ENCODE peak calls at places on chromosomes 7 and 10, in nine cellular contexts. Y is CD8-positive, alpha-beta memory T cell; B is lung; T is upper lobe of right lung; G is transverse colon; A is colonic mucosa; W is cardiac muscle cell; Z is Caco-2; X is heart right ventricle. U is an unnamed sample.

GRCh38 chr7:134448359-134449229 is 10.3 kb downstream of the AKR1B1 start:
- DNase-seq in Z (no peak), G (no peak), Y (no peak), W (peak; percentile 86), A (no peak), X (no peak), T (no peak), B (no peak), U (no peak)

GRCh38 chr7:71733108-71733870 is 601.3 kb downstream of the GALNT17 start:
- DNase-seq in A (peak; percentile 77), B (peak; percentile 79), Z (peak; percentile 71), G (peak; percentile 73), X (peak; percentile 82), T (peak; percentile 91), Y (peak; percentile 17), W (peak; percentile 73), U (no peak)

GRCh38 chr7:128057909-128058308 is 26.7 kb upstream of the LRRC4 start:
- DNase-seq in B (no peak), T (no peak), Z (no peak), A (no peak), Y (no peak), X (no peak), W (no peak), G (no peak), U (no peak)

GRCh38 chr7:34070486-34071323 is 165.4 kb downstream of the BMPER start:
- DNase-seq in X (no peak), A (no peak), Y (no peak), W (peak; percentile 51), B (no peak), T (no peak), Z (no peak), G (no peak), U (no peak)

GRCh38 chr7:1940402-1940786 is 270.3 kb downstream of the ELFN1 start:
- DNase-seq in T (peak; percentile 92), A (peak; percentile 62), G (peak; percentile 79), W (peak; percentile 71), B (peak; percentile 67), X (peak; percentile 74), Y (peak; percentile 98), Z (no peak), U (peak; percentile 33)

GRCh38 chr7:112665709-112666108 is 124.5 kb downstream of the TMEM168 start:
- DNase-seq in B (no peak), G (peak; percentile 59), A (peak; percentile 38), Y (no peak), T (no peak), X (no peak), W (peak; percentile 7), Z (peak; percentile 46), U (no peak)

GRCh38 chr7:117873056-117873932 is at the start of gene CTTNBP2:
- DNase-seq in T (peak; percentile 76), G (peak; percentile 47), W (peak; percentile 55), A (peak; percentile 49), Y (no peak), Z (peak; percentile 43), X (peak; percentile 57), B (peak; percentile 31), U (no peak)

GRCh38 chr7:131293018-131293417 is 34.7 kb upstream of the MKLN1 start:
- DNase-seq in T (no peak), A (no peak), B (no peak), G (no peak), W (peak; percentile 28), X (peak; percentile 33), Z (no peak), Y (no peak), U (no peak)

GRCh38 chr7:115844857-115845256 is 185.7 kb downstream of the TFEC start:
- DNase-seq in A (no peak), Z (no peak), B (no peak), W (peak; percentile 4), G (no peak), T (no peak), Y (no peak), X (no peak), U (no peak)

GRCh38 chr7:29636009-29636351 is 72.3 kb downstream of the PRR15 start:
- DNase-seq in W (no peak), G (no peak), B (no peak), T (no peak), X (no peak), Z (no peak), Y (no peak), A (no peak), U (no peak)

GRCh38 chr10:84683980-84684740 is 355.8 kb downstream of the CCSER2 start:
- DNase-seq in A (no peak), G (no peak), W (no peak), B (no peak), T (no peak), X (no peak), Y (no peak), Z (no peak), U (no peak)

GRCh38 chr10:62046522-62047239 is 145.2 kb downstream of the ARID5B start:
- DNase-seq in A (no peak), Z (peak; percentile 67), T (no peak), B (no peak), X (no peak), Y (no peak), G (no peak), W (peak; percentile 95), U (no peak)

GRCh38 chr10:62047240-62047897 is 145.9 kb downstream of the ARID5B start:
- DNase-seq in X (no peak), B (no peak), G (no peak), T (no peak), Z (no peak), Y (no peak), W (no peak), A (no peak), U (no peak)

GRCh38 chr10:62047960-62048383 is 146.5 kb downstream of the ARID5B start:
- DNase-seq in B (no peak), W (peak; percentile 68), G (peak; percentile 44), X (no peak), Z (no peak), A (peak; percentile 50), T (no peak), Y (no peak), U (no peak)

GRCh38 chr10:62044569-62044968 is 143.1 kb downstream of the ARID5B start:
- DNase-seq in Z (no peak), T (no peak), X (no peak), A (no peak), B (no peak), Y (no peak), G (no peak), W (no peak), U (no peak)

DNA sequence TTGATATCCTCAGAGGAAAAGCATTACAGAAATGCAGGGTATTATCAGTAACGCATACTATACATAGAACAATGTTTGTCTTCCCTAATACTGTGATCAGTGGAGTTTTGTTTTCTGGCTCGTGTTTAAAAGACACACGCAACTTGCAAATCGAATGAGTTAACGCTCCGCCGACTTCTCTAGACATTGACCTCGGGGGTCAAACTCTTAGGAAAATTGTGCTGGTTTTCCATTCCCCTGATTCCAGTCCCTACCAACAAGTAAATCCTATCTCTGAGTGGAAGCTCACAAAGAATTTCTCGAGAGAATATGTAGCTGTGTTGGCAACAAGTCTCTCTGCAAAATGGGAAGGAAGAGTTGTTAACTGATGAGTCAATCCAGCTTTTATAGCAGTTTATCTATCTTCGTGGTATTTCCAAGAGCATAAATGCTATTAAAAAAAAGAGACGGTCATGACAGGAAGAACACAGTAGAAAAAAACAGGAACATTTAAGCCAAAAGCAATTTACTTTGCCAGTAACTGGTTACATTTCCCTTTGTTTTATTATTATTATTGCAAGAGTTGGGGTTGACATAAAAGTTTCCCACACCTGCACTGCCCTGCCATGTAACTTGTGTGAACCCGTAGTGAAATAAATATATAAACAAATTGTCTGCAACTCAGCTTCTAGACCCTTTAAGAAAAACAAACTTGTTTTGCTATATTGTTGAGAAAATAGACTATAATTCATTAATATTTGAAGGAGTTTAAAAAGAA is 144.4 kb downstream of the ARID5B start:
- DNase-seq in X (no peak), Y (no peak), W (peak; percentile 93), B (no peak), G (no peak), T (no peak), A (no peak), Z (peak; percentile 72), U (no peak)
- H3K4me3 ChIP-seq in X (no peak overlapping the region), Y (no peak overlapping the region), W (no peak overlapping the region), B (no peak overlapping the region), G (no peak overlapping the region), T (peak overlapping the region; percentile 26), A (no peak overlapping the region), Z (no peak overlapping the region), U (peak overlapping the region; percentile 50)

GRCh38 chr10:89518876-89519842 is 16.2 kb downstream of the SLC16A12 start:
- DNase-seq in A (no peak), W (peak; percentile 80), Y (no peak), X (no peak), Z (no peak), T (no peak), G (no peak), B (no peak), U (no peak)

GRCh38 chr10:89513206-89513605 is 22.2 kb downstream of the SLC16A12 start:
- DNase-seq in Y (no peak), B (no peak), G (no peak), A (no peak), Z (no peak), W (no peak), T (no peak), X (no peak), U (no peak)

GRCh38 chr10:89516149-89516832 is 19.1 kb downstream of the SLC16A12 start:
- DNase-seq in G (peak; percentile 42), Y (no peak), T (no peak), W (peak; percentile 88), A (peak; percentile 32), Z (no peak), B (no peak), X (peak; percentile 48), U (no peak)

GRCh38 chr10:89518108-89518507 is 17.3 kb downstream of the SLC16A12 start:
- DNase-seq in Y (no peak), W (peak; percentile 25), A (no peak), G (no peak), B (no peak), X (peak; percentile 28), Z (no peak), T (no peak), U (no peak)

GRCh38 chr10:89515031-89515841 is 20.2 kb downstream of the SLC16A12 start:
- DNase-seq in T (no peak), G (no peak), B (no peak), Y (no peak), W (peak; percentile 94), A (no peak), X (no peak), Z (no peak), U (no peak)
- H3K4me3 ChIP-seq in T (no peak overlapping the region), G (no peak overlapping the region), B (no peak overlapping the region), Y (no peak overlapping the region), W (no peak overlapping the region), A (no peak overlapping the region), X (no peak overlapping the region), Z (no peak overlapping the region), U (no peak overlapping the region)

GRCh38 chr7:69429817-69430501 is 168.3 kb upstream of the AUTS2 start:
- DNase-seq in X (peak; percentile 71), B (peak; percentile 44), Y (no peak), A (peak; percentile 38), Z (no peak), G (peak; percentile 8), T (no peak), W (peak; percentile 80), U (no peak)
- H3K4me3 ChIP-seq in X (no peak overlapping the region), B (no peak overlapping the region), Y (no peak overlapping the region), A (no peak overlapping the region), Z (no peak overlapping the region), G (no peak overlapping the region), T (no peak overlapping the region), W (no peak overlapping the region), U (no peak overlapping the region)

DNA sequence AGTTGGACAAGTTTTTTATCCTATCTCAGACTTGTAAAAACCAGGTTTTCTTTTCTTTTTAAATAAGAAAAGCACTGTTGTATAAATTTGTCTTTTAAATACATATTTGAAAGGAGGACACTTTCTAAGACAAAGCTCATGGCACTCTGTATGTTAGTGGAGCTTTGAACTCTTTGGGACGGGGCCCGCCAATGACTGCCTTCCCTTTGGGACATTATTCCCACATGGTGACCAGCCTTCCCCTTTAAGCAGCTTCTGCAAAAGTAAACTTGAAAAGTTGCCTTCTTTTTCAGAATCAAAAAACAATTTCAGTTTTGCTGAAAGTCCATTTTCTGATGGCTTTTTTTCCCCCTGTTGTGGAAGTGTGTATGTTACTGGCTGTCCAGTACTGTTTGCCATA is 1.8 kb downstream of the CUX1 start:
- DNase-seq in Y (no peak), B (no peak), T (no peak), W (no peak), Z (no peak), G (no peak), A (no peak), X (no peak), U (no peak)
- H3K4me3 ChIP-seq in Y (no peak overlapping the region), B (no peak overlapping the region), T (no peak overlapping the region), W (no peak overlapping the region), Z (no peak overlapping the region), G (no peak overlapping the region), A (no peak overlapping the region), X (no peak overlapping the region), U (no peak overlapping the region)